ENCODE peak calls at places on chromosomes 11 and 22, in seven cellular contexts. V, M, C, L, S, O and P are unnamed samples.

GRCh38 chr11:19573666-19574065 is 139.0 kb upstream of the NAV2 start:
- DNase-seq in V (no peak), M (peak; percentile 16), C (no peak), L (peak; percentile 52), S (no peak), O (no peak), P (no peak)

GRCh38 chr11:69161117-69161407 is 5.3 kb downstream of the SMIM38 start:
- DNase-seq in V (no peak), M (no peak), C (no peak), L (no peak), S (no peak), O (no peak), P (no peak)

GRCh38 chr11:36229091-36229490 is 60.1 kb downstream of the COMMD9 start:
- DNase-seq in V (no peak), M (no peak), C (no peak), L (no peak), S (no peak), O (no peak), P (no peak)

GRCh38 chr11:69799097-69799496 is 20.1 kb downstream of the FGF3 start:
- DNase-seq in V (no peak), M (no peak), C (peak; percentile 46), L (no peak), S (no peak), O (no peak), P (no peak)

GRCh38 chr22:46976598-46976997 is 214.1 kb downstream of the TBC1D22A start:
- DNase-seq in V (no peak), M (no peak), C (no peak), L (no peak), S (no peak), O (no peak), P (no peak)

GRCh38 chr11:6616596-6617250 is 2.5 kb downstream of the TPP1 start:
- DNase-seq in V (no peak), M (no peak), C (no peak), L (no peak), S (no peak), O (no peak), P (no peak)

GRCh38 chr11:131675489-131675888 is 305.1 kb downstream of the NTM start:
- DNase-seq in V (no peak), M (no peak), C (no peak), L (no peak), S (peak; percentile 13), O (no peak), P (no peak)

GRCh38 chr22:47328550-47329243 is 566.2 kb downstream of the TBC1D22A start:
- DNase-seq in V (no peak), M (no peak), C (no peak), L (no peak), S (peak; percentile 82), O (no peak), P (peak; percentile 82)

GRCh38 chr11:100576044-100577021 is 110.8 kb upstream of the ARHGAP42 start:
- DNase-seq in V (no peak), M (no peak), C (no peak), L (peak; percentile 68), S (peak; percentile 84), O (no peak), P (peak; percentile 19)

GRCh38 chr11:83713701-83714100 is 427.5 kb upstream of the CCDC90B start:
- DNase-seq in V (no peak), M (no peak), C (no peak), L (no peak), S (peak; percentile 67), O (no peak), P (no peak)

GRCh38 chr22:20324139-20324516 is 4.3 kb upstream of the DGCR6L start:
- DNase-seq in V (no peak), M (no peak), C (no peak), L (no peak), S (no peak), O (no peak), P (no peak)

GRCh38 chr11:14041565-14041964 is 79.0 kb downstream of the SPON1 start:
- DNase-seq in V (no peak), M (no peak), C (no peak), L (no peak), S (no peak), O (no peak), P (no peak)

GRCh38 chr11:14042686-14043440 is 80.3 kb downstream of the SPON1 start:
- DNase-seq in V (no peak), M (no peak), C (no peak), L (no peak), S (no peak), O (no peak), P (no peak)

GRCh38 chr11:14045417-14045816 is 82.9 kb downstream of the SPON1 start:
- DNase-seq in V (no peak), M (no peak), C (no peak), L (no peak), S (no peak), O (no peak), P (no peak)

GRCh38 chr11:14036495-14036894 is 74.0 kb downstream of the SPON1 start:
- DNase-seq in V (no peak), M (no peak), C (no peak), L (no peak), S (no peak), O (no peak), P (no peak)

GRCh38 chr11:14041040-14041439 is 78.5 kb downstream of the SPON1 start:
- DNase-seq in V (no peak), M (no peak), C (no peak), L (no peak), S (peak; percentile 1), O (no peak), P (no peak)
- TF ChIP-seq CTCF in V (peak; percentile 26), M (no peak), C (no peak), L (peak; percentile 13), S (peak; percentile 11), O (no peak), P (peak; percentile 49)

GRCh38 chr22:41951898-41952474 is at the start of gene SMIM45:
- DNase-seq in V (no peak), M (no peak), C (no peak), L (peak; percentile 64), S (no peak), O (no peak), P (no peak)
- TF ChIP-seq CTCF in V (no peak), M (no peak), C (no peak), L (no peak), S (no peak), O (no peak), P (no peak)

GRCh38 chr11:34443136-34443535 is 4.4 kb downstream of the CAT start:
- DNase-seq in V (no peak), M (no peak), C (no peak), L (no peak), S (no peak), O (no peak), P (no peak)

GRCh38 chr11:34437224-34437879 is 1.4 kb upstream of the CAT start:
- DNase-seq in V (no peak), M (no peak), C (no peak), L (no peak), S (no peak), O (no peak), P (no peak)

GRCh38 chr11:34439521-34440258 is 956 bp downstream of the CAT start:
- DNase-seq in V (peak; percentile 11), M (no peak), C (peak; percentile 66), L (no peak), S (no peak), O (no peak), P (no peak)

GRCh38 chr11:34438529-34439507 is at the start of gene CAT:
- DNase-seq in V (peak; percentile 99), M (peak; percentile 99), C (peak; percentile 99), L (peak; percentile 97), S (peak; percentile 99), O (peak; percentile 98), P (peak; percentile 98)

GRCh38 chr11:34441814-34442213 is 3.1 kb downstream of the CAT start:
- DNase-seq in V (no peak), M (no peak), C (no peak), L (no peak), S (no peak), O (no peak), P (no peak)
- TF ChIP-seq CTCF in V (no peak), M (no peak), C (no peak), L (no peak), S (no peak), O (no peak), P (no peak)

GRCh38 chr11:67581469-67581868 is 2.1 kb upstream of the GSTP1 start:
- DNase-seq in V (no peak), M (no peak), C (no peak), L (no peak), S (no peak), O (no peak), P (peak; percentile 68)

GRCh38 chr11:67584205-67584880 is 731 bp downstream of the GSTP1 start:
- DNase-seq in V (peak; percentile 84), M (peak; percentile 94), C (peak; percentile 73), L (peak; percentile 69), S (peak; percentile 64), O (peak; percentile 90), P (peak; percentile 68)

GRCh38 chr11:67582026-67582425 is 1.6 kb upstream of the GSTP1 start:
- DNase-seq in V (no peak), M (no peak), C (no peak), L (no peak), S (no peak), O (no peak), P (no peak)

GRCh38 chr11:67584881-67585873 is 1.6 kb downstream of the GSTP1 start:
- DNase-seq in V (no peak), M (no peak), C (no peak), L (no peak), S (no peak), O (peak; percentile 58), P (no peak)

GRCh38 chr11:67583319-67584204 is at the start of gene GSTP1:
- DNase-seq in V (peak; percentile 92), M (peak; percentile 95), C (peak; percentile 84), L (peak; percentile 98), S (peak; percentile 88), O (peak; percentile 92), P (peak; percentile 94)
- TF ChIP-seq CTCF in V (peak; percentile 80), M (peak; percentile 71), C (peak; percentile 53), L (peak; percentile 68), S (peak; percentile 48), O (peak; percentile 71), P (peak; percentile 60)

GRCh38 chr11:62627718-62628117 is 5.9 kb upstream of the B3GAT3 start:
- DNase-seq in V (no peak), M (no peak), C (no peak), L (no peak), S (peak; percentile 37), O (no peak), P (no peak)

GRCh38 chr11:62622476-62622875 is 690 bp upstream of the B3GAT3 start:
- DNase-seq in V (no peak), M (no peak), C (no peak), L (no peak), S (no peak), O (no peak), P (no peak)

GRCh38 chr11:62621027-62621566 is 689 bp downstream of the B3GAT3 start:
- DNase-seq in V (no peak), M (no peak), C (no peak), L (no peak), S (no peak), O (no peak), P (no peak)

GRCh38 chr11:62621567-62622470 is at the start of gene B3GAT3:
- DNase-seq in V (peak; percentile 99), M (peak; percentile 99), C (peak; percentile 99), L (peak; percentile 99), S (peak; percentile 99), O (peak; percentile 99), P (peak; percentile 99)
- TF ChIP-seq CTCF in V (no peak), M (no peak), C (no peak), L (no peak), S (no peak), O (peak; percentile 19), P (no peak)

GRCh38 chr11:46391578-46392420 is at the start of gene CHRM4:
- DNase-seq in V (peak; percentile 43), M (no peak), C (no peak), L (peak; percentile 79), S (peak; percentile 36), O (peak; percentile 53), P (peak; percentile 65)
- TF ChIP-seq CTCF in V (no peak), M (no peak), C (no peak), L (peak; percentile 39), S (peak; percentile 36), O (no peak), P (peak; percentile 57)